ENCODE peak calls at places on chromosomes 7 and 10, in seven cellular contexts. I is PC-9, J is uterus, B is cardiac muscle cell, Z is tibial artery, H is colonic mucosa, M is thyroid gland. U is an unnamed sample.

GRCh38 chr10:6390213-6390612 is 187.5 kb downstream of the PFKFB3 start:
- DNase-seq in M (no peak), J (no peak), Z (no peak), H (no peak), B (no peak), I (no peak), U (no peak)

GRCh38 chr10:48439031-48439430 is 132.6 kb downstream of the MAPK8 start:
- DNase-seq in B (no peak), M (no peak), H (no peak), I (no peak), Z (no peak), J (no peak), U (no peak)

GRCh38 chr10:77819210-77820140 is 107.1 kb downstream of the DLG5 start:
- DNase-seq in B (no peak), M (no peak), H (no peak), J (no peak), I (no peak), Z (no peak), U (peak; percentile 35)

GRCh38 chr10:132958886-132959295 is 16.5 kb upstream of the CFAP46 start:
- DNase-seq in M (peak; percentile 77), Z (peak; percentile 15), J (no peak), I (no peak), B (no peak), H (no peak), U (no peak)

GRCh38 chr7:43112941-43113621 is 634 bp downstream of the HECW1 start:
- DNase-seq in I (no peak), Z (no peak), M (peak; percentile 74), J (peak; percentile 25), B (peak; percentile 68), H (no peak), U (no peak)

GRCh38 chr7:77537595-77538185 is 595 bp downstream of the PTPN12 start:
- DNase-seq in I (peak; percentile 42), B (peak; percentile 66), H (peak; percentile 44), J (peak; percentile 43), M (peak; percentile 46), Z (peak; percentile 38), U (peak; percentile 64)

GRCh38 chr7:6183006-6183405 is 89.4 kb downstream of the CYTH3 start:
- DNase-seq in B (no peak), H (no peak), I (no peak), Z (no peak), M (peak; percentile 64), J (no peak), U (no peak)

GRCh38 chr7:152904698-152905097 is 145.1 kb downstream of the ACTR3B start:
- DNase-seq in I (no peak), J (no peak), H (no peak), Z (no peak), B (no peak), M (no peak), U (no peak)

GRCh38 chr7:101733713-101734475 is 83.5 kb upstream of the CUX1 start:
- DNase-seq in Z (peak; percentile 29), H (peak; percentile 52), M (peak; percentile 82), J (peak; percentile 38), B (peak; percentile 87), I (peak; percentile 79), U (peak; percentile 80)

GRCh38 chr7:114086491-114086905 is 167.7 kb upstream of the PPP1R3A start:
- DNase-seq in Z (peak; percentile 28), H (peak; percentile 51), J (peak; percentile 30), I (peak; percentile 34), M (peak; percentile 60), B (peak; percentile 30), U (peak; percentile 51)

GRCh38 chr7:1910081-1910685 is 240.1 kb downstream of the ELFN1 start:
- DNase-seq in J (no peak), Z (no peak), B (no peak), H (no peak), M (no peak), I (no peak), U (no peak)
- H3K27ac ChIP-seq in J (no peak overlapping the region), Z (no peak overlapping the region), B (no peak overlapping the region), H (no peak overlapping the region), M (no peak overlapping the region), I (no peak overlapping the region), U (no peak overlapping the region)

GRCh38 chr7:80680159-80680903 is 41.9 kb downstream of the CD36 start:
- DNase-seq in B (no peak), Z (no peak), I (no peak), H (no peak), J (no peak), M (no peak), U (no peak)
- H3K27ac ChIP-seq in B (no peak overlapping the region), Z (no peak overlapping the region), I (no peak overlapping the region), H (no peak overlapping the region), J (no peak overlapping the region), M (no peak overlapping the region), U (no peak overlapping the region)

GRCh38 chr7:71473366-71473967 is 341.5 kb downstream of the GALNT17 start:
- DNase-seq in B (no peak), J (no peak), M (no peak), Z (no peak), I (no peak), H (no peak), U (no peak)

GRCh38 chr7:71477441-71477840 is 345.5 kb downstream of the GALNT17 start:
- DNase-seq in B (no peak), J (no peak), M (peak; percentile 75), Z (no peak), I (no peak), H (no peak), U (no peak)

GRCh38 chr7:71470948-71471347 is 339.0 kb downstream of the GALNT17 start:
- DNase-seq in J (no peak), I (no peak), Z (no peak), B (no peak), H (no peak), M (no peak), U (no peak)

GRCh38 chr7:71472962-71473361 is 341.0 kb downstream of the GALNT17 start:
- DNase-seq in M (no peak), J (no peak), Z (no peak), H (no peak), I (no peak), B (no peak), U (no peak)
- H3K27ac ChIP-seq in M (no peak overlapping the region), J (no peak overlapping the region), Z (no peak overlapping the region), H (no peak overlapping the region), I (no peak overlapping the region), B (no peak overlapping the region), U (no peak overlapping the region)

DNA sequence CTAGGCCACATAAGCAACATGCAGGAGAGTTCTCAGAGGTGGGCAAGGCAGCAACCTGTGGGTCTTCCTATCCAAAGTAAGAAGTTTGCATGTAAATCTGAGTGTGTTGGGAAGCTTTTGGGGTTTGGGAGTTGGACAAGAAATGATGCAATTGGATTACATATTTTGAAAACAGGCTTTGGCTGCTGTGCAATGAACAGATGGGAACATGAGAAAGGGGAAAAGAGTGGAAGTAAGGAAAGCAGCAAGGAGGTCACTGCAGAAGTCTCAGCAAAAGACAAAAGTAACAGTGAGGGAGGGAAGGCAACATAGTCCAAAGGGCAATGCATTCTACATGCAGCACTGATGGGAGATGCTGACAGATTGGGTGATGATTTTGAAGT is 61.1 kb upstream of the C10orf90 start:
- DNase-seq in I (no peak), M (no peak), B (no peak), H (no peak), Z (no peak), J (no peak), U (no peak)
- H3K27ac ChIP-seq in I (no peak overlapping the region), M (no peak overlapping the region), B (no peak overlapping the region), H (no peak overlapping the region), Z (no peak overlapping the region), J (no peak overlapping the region), U (no peak overlapping the region)

DNA sequence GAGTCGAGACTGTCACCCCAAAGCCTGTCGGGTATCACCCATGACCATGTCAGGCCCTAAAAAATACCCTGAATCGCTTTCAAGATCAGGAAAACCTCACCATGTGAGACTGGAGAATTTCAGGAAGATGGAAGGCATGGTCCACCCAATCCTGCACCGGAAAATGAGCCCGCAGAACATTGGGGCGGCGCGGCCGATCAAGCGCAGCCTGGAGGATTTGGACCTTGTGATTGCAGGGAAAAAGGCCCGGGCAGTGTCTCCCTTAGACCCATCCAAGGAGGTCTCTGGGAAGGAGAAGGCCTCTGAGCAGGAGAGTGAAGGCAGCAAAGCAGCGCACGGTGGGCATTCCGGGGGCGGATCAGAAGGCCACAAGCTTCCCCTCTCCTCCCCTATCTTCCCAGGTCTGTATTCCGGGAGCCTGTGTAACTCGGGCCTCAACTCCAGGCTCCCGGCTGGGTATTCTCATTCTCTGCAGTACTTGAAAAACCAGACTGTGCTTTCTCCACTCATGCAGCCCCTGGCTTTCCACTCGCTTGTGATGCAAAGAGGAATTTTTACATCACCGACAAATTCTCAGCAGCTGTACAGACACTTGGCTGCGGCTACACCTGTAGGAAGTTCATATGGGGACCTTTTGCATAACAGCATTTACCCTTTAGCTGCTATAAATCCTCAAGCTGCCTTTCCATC is 176.2 kb downstream of the RTKN2 start:
- DNase-seq in J (no peak), M (no peak), B (no peak), Z (no peak), I (no peak), H (no peak), U (no peak)
- H3K27ac ChIP-seq in J (peak overlapping the region; percentile 75), M (no peak overlapping the region), B (no peak overlapping the region), Z (peak overlapping the region; percentile 36), I (no peak overlapping the region), H (no peak overlapping the region), U (peak overlapping the region; percentile 60)

GRCh38 chr10:56623064-56623463 is 262.0 kb upstream of the ZWINT start:
- DNase-seq in Z (no peak), B (no peak), H (no peak), I (no peak), J (no peak), M (no peak), U (no peak)
- H3K27ac ChIP-seq in Z (no peak overlapping the region), B (no peak overlapping the region), H (no peak overlapping the region), I (no peak overlapping the region), J (peak overlapping the region; percentile 12), M (no peak overlapping the region), U (no peak overlapping the region)

DNA sequence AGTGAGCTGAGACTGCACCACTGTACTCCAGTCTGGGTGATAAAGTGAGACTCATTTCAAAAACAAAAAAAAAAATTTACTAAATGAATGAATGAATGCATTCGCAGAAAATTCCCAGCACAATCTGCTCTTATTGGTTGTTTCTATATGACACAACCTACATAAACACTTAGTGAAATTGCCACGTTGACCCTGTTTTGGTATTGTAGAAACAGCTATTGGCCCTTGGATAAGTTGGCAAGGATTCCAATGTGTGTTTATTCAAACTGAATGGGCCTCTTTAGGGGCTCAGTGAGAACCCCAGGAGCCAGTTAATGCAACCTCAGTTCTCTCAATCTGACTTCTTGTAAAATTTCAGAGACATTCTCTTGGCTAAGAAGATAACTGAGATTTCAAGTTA is 66.0 kb downstream of the HHEX start:
- DNase-seq in J (no peak), M (no peak), Z (no peak), H (no peak), B (no peak), I (no peak), U (no peak)
- H3K27ac ChIP-seq in J (peak overlapping the region; percentile 85), M (peak overlapping the region; percentile 92), Z (peak overlapping the region; percentile 85), H (peak overlapping the region; percentile 41), B (no peak overlapping the region), I (no peak overlapping the region), U (peak overlapping the region; percentile 67)

DNA sequence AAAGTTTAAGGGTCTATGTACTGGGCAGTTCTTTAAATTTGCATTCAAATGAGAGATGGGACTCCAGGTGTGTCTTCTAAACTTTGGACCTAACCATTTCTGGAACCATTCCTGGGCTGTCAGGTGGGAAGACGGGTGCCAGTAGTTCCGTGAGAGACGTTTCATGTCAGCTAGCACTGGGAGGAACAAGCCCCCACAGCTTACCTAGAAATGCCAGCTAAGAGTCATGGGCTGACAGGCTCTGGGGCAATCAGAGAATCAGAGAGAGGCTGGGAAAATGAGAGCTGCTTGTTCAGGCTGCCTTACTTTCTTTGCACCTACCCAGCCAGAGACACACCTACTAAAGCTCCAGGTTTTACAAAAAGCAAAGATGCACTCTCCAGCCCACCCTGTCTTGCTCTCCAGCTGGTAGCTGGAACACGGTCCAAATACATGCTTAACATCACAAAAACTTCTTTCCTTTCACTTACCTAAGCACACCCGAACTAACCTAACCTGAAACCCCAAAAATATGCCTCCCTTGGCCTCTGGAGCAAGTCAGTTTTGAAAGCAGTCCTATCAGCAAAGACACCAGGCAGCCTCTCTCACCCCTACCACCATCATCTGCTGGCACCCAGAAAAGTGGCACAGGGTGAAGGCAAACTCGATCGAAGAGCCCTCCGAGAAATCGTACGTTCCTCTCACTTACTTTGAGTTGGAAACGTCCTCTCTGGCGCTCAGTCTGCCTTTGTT is 616 bp downstream of the PTN start:
- DNase-seq in J (no peak), M (peak; percentile 2), I (no peak), Z (no peak), B (peak; percentile 11), H (no peak), U (no peak)
- H3K27ac ChIP-seq in J (peak overlapping the region; percentile 36), M (no peak overlapping the region), I (no peak overlapping the region), Z (no peak overlapping the region), B (peak overlapping the region; percentile 71), H (no peak overlapping the region), U (no peak overlapping the region)

U was measured in lower lobe of right lung.